ENCODE peak calls at places on chromosomes 2 and 18, in eight cellular contexts. One of them, this sample, is unnamed.

GRCh38 chr2:180257247-180257646 is 250.2 kb upstream of the CWC22 start:
- DNase-seq in stimulated activated CD8-positive, alpha-beta memory T cell treated with anti-CD3 and anti-CD28 coated beads, Interleukin-12 subunit alpha, Interleukin-12 subunit beta, amount 100 ng/mL, for 4 hours: no peak
- DNase-seq in T-helper 9 cell: no peak
- DNase-seq in iPS-NIHi11: no peak
- DNase-seq in stromal cell of bone marrow: no peak
- DNase-seq in hypothalamus: no peak
- DNase-seq in neural crest cell: no peak
- DNase-seq in H54: no peak
- DNase-seq in this sample: no peak

GRCh38 chr2:229920011-229920781 is 1.6 kb downstream of the TRIP12 start:
- DNase-seq in stimulated activated CD8-positive, alpha-beta memory T cell treated with anti-CD3 and anti-CD28 coated beads, Interleukin-12 subunit alpha, Interleukin-12 subunit beta, amount 100 ng/mL, for 4 hours: peak
- DNase-seq in T-helper 9 cell: peak
- DNase-seq in iPS-NIHi11: no peak
- DNase-seq in stromal cell of bone marrow: no peak
- DNase-seq in hypothalamus: peak
- DNase-seq in neural crest cell: no peak
- DNase-seq in H54: no peak
- DNase-seq in this sample: no peak

GRCh38 chr2:24730481-24730880 is 62.7 kb downstream of the PTRHD1 start:
- DNase-seq in stimulated activated CD8-positive, alpha-beta memory T cell treated with anti-CD3 and anti-CD28 coated beads, Interleukin-12 subunit alpha, Interleukin-12 subunit beta, amount 100 ng/mL, for 4 hours: no peak
- DNase-seq in T-helper 9 cell: no peak
- DNase-seq in iPS-NIHi11: no peak
- DNase-seq in stromal cell of bone marrow: no peak
- DNase-seq in hypothalamus: no peak
- DNase-seq in neural crest cell: no peak
- DNase-seq in H54: no peak
- DNase-seq in this sample: no peak

GRCh38 chr2:189086710-189087109 is 92.9 kb downstream of the COL5A2 start:
- DNase-seq in stimulated activated CD8-positive, alpha-beta memory T cell treated with anti-CD3 and anti-CD28 coated beads, Interleukin-12 subunit alpha, Interleukin-12 subunit beta, amount 100 ng/mL, for 4 hours: no peak
- DNase-seq in T-helper 9 cell: no peak
- DNase-seq in iPS-NIHi11: no peak
- DNase-seq in stromal cell of bone marrow: peak
- DNase-seq in hypothalamus: no peak
- DNase-seq in neural crest cell: no peak
- DNase-seq in H54: peak
- DNase-seq in this sample: no peak

GRCh38 chr2:234463626-234464290 is 33.1 kb downstream of the ARL4C start:
- DNase-seq in stimulated activated CD8-positive, alpha-beta memory T cell treated with anti-CD3 and anti-CD28 coated beads, Interleukin-12 subunit alpha, Interleukin-12 subunit beta, amount 100 ng/mL, for 4 hours: peak
- DNase-seq in T-helper 9 cell: peak
- DNase-seq in iPS-NIHi11: no peak
- DNase-seq in stromal cell of bone marrow: no peak
- DNase-seq in hypothalamus: no peak
- DNase-seq in neural crest cell: no peak
- DNase-seq in H54: no peak
- DNase-seq in this sample: peak

GRCh38 chr2:204177977-204178522 is 241.5 kb downstream of the ICOS start:
- DNase-seq in stimulated activated CD8-positive, alpha-beta memory T cell treated with anti-CD3 and anti-CD28 coated beads, Interleukin-12 subunit alpha, Interleukin-12 subunit beta, amount 100 ng/mL, for 4 hours: peak
- DNase-seq in T-helper 9 cell: peak
- DNase-seq in iPS-NIHi11: peak
- DNase-seq in stromal cell of bone marrow: no peak
- DNase-seq in hypothalamus: no peak
- DNase-seq in neural crest cell: peak
- DNase-seq in H54: peak
- DNase-seq in this sample: peak

GRCh38 chr2:12717191-12717987 is 653 bp downstream of the TRIB2 start:
- DNase-seq in stimulated activated CD8-positive, alpha-beta memory T cell treated with anti-CD3 and anti-CD28 coated beads, Interleukin-12 subunit alpha, Interleukin-12 subunit beta, amount 100 ng/mL, for 4 hours: peak
- DNase-seq in T-helper 9 cell: peak
- DNase-seq in iPS-NIHi11: peak
- DNase-seq in stromal cell of bone marrow: no peak
- DNase-seq in hypothalamus: peak
- DNase-seq in neural crest cell: peak
- DNase-seq in H54: no peak
- DNase-seq in this sample: peak

GRCh38 chr2:55361465-55362189 is 58.0 kb downstream of the CCDC88A start:
- DNase-seq in stimulated activated CD8-positive, alpha-beta memory T cell treated with anti-CD3 and anti-CD28 coated beads, Interleukin-12 subunit alpha, Interleukin-12 subunit beta, amount 100 ng/mL, for 4 hours: no peak
- DNase-seq in T-helper 9 cell: no peak
- DNase-seq in iPS-NIHi11: no peak
- DNase-seq in stromal cell of bone marrow: no peak
- DNase-seq in hypothalamus: no peak
- DNase-seq in neural crest cell: no peak
- DNase-seq in H54: no peak
- DNase-seq in this sample: no peak

GRCh38 chr2:98356729-98357128 is 10.5 kb downstream of the CNGA3 start:
- DNase-seq in stimulated activated CD8-positive, alpha-beta memory T cell treated with anti-CD3 and anti-CD28 coated beads, Interleukin-12 subunit alpha, Interleukin-12 subunit beta, amount 100 ng/mL, for 4 hours: no peak
- DNase-seq in T-helper 9 cell: no peak
- DNase-seq in iPS-NIHi11: no peak
- DNase-seq in stromal cell of bone marrow: no peak
- DNase-seq in hypothalamus: no peak
- DNase-seq in neural crest cell: no peak
- DNase-seq in H54: no peak
- DNase-seq in this sample: no peak

GRCh38 chr2:207531024-207531411 is 1.3 kb downstream of the CREB1 start:
- DNase-seq in stimulated activated CD8-positive, alpha-beta memory T cell treated with anti-CD3 and anti-CD28 coated beads, Interleukin-12 subunit alpha, Interleukin-12 subunit beta, amount 100 ng/mL, for 4 hours: no peak
- DNase-seq in T-helper 9 cell: no peak
- DNase-seq in iPS-NIHi11: no peak
- DNase-seq in stromal cell of bone marrow: no peak
- DNase-seq in hypothalamus: no peak
- DNase-seq in neural crest cell: no peak
- DNase-seq in H54: no peak
- DNase-seq in this sample: no peak

GRCh38 chr2:187702157-187702556 is 147.9 kb upstream of the TFPI start:
- DNase-seq in stimulated activated CD8-positive, alpha-beta memory T cell treated with anti-CD3 and anti-CD28 coated beads, Interleukin-12 subunit alpha, Interleukin-12 subunit beta, amount 100 ng/mL, for 4 hours: no peak
- DNase-seq in T-helper 9 cell: no peak
- DNase-seq in iPS-NIHi11: no peak
- DNase-seq in stromal cell of bone marrow: no peak
- DNase-seq in hypothalamus: no peak
- DNase-seq in neural crest cell: no peak
- DNase-seq in H54: no peak
- DNase-seq in this sample: no peak

GRCh38 chr18:32427084-32427933 is 43.4 kb downstream of the GAREM1 start:
- DNase-seq in stimulated activated CD8-positive, alpha-beta memory T cell treated with anti-CD3 and anti-CD28 coated beads, Interleukin-12 subunit alpha, Interleukin-12 subunit beta, amount 100 ng/mL, for 4 hours: no peak
- DNase-seq in T-helper 9 cell: no peak
- DNase-seq in iPS-NIHi11: no peak
- DNase-seq in stromal cell of bone marrow: peak
- DNase-seq in hypothalamus: no peak
- DNase-seq in neural crest cell: no peak
- DNase-seq in H54: no peak
- DNase-seq in this sample: no peak

GRCh38 chr18:3008546-3008945 is 4.4 kb downstream of the LPIN2 start:
- DNase-seq in stimulated activated CD8-positive, alpha-beta memory T cell treated with anti-CD3 and anti-CD28 coated beads, Interleukin-12 subunit alpha, Interleukin-12 subunit beta, amount 100 ng/mL, for 4 hours: no peak
- DNase-seq in T-helper 9 cell: no peak
- DNase-seq in iPS-NIHi11: no peak
- DNase-seq in stromal cell of bone marrow: peak
- DNase-seq in hypothalamus: no peak
- DNase-seq in neural crest cell: no peak
- DNase-seq in H54: peak
- DNase-seq in this sample: no peak

GRCh38 chr18:39348757-39349156 is 1783.2 kb upstream of the CELF4 start:
- DNase-seq in stimulated activated CD8-positive, alpha-beta memory T cell treated with anti-CD3 and anti-CD28 coated beads, Interleukin-12 subunit alpha, Interleukin-12 subunit beta, amount 100 ng/mL, for 4 hours: no peak
- DNase-seq in T-helper 9 cell: no peak
- DNase-seq in iPS-NIHi11: no peak
- DNase-seq in stromal cell of bone marrow: no peak
- DNase-seq in hypothalamus: no peak
- DNase-seq in neural crest cell: no peak
- DNase-seq in H54: no peak
- DNase-seq in this sample: no peak

GRCh38 chr2:37561615-37562569 is 109.5 kb downstream of the CDC42EP3 start:
- DNase-seq in stimulated activated CD8-positive, alpha-beta memory T cell treated with anti-CD3 and anti-CD28 coated beads, Interleukin-12 subunit alpha, Interleukin-12 subunit beta, amount 100 ng/mL, for 4 hours: no peak
- DNase-seq in T-helper 9 cell: no peak
- DNase-seq in iPS-NIHi11: peak
- DNase-seq in stromal cell of bone marrow: peak
- DNase-seq in hypothalamus: no peak
- DNase-seq in neural crest cell: no peak
- DNase-seq in H54: peak
- DNase-seq in this sample: peak

GRCh38 chr2:237280235-237280634 is 133.7 kb downstream of the COL6A3 start:
- DNase-seq in stimulated activated CD8-positive, alpha-beta memory T cell treated with anti-CD3 and anti-CD28 coated beads, Interleukin-12 subunit alpha, Interleukin-12 subunit beta, amount 100 ng/mL, for 4 hours: no peak
- DNase-seq in T-helper 9 cell: no peak
- DNase-seq in iPS-NIHi11: no peak
- DNase-seq in stromal cell of bone marrow: peak
- DNase-seq in hypothalamus: no peak
- DNase-seq in neural crest cell: no peak
- DNase-seq in H54: no peak
- DNase-seq in this sample: no peak

GRCh38 chr2:189599245-189599644 is 18.7 kb upstream of the SLC40A1 start:
- DNase-seq in stimulated activated CD8-positive, alpha-beta memory T cell treated with anti-CD3 and anti-CD28 coated beads, Interleukin-12 subunit alpha, Interleukin-12 subunit beta, amount 100 ng/mL, for 4 hours: no peak
- DNase-seq in T-helper 9 cell: no peak
- DNase-seq in iPS-NIHi11: no peak
- DNase-seq in stromal cell of bone marrow: no peak
- DNase-seq in hypothalamus: no peak
- DNase-seq in neural crest cell: no peak
- DNase-seq in H54: no peak
- DNase-seq in this sample: no peak

GRCh38 chr2:54076577-54076976 is 38.8 kb upstream of the ACYP2 start:
- DNase-seq in stimulated activated CD8-positive, alpha-beta memory T cell treated with anti-CD3 and anti-CD28 coated beads, Interleukin-12 subunit alpha, Interleukin-12 subunit beta, amount 100 ng/mL, for 4 hours: no peak
- DNase-seq in T-helper 9 cell: no peak
- DNase-seq in iPS-NIHi11: no peak
- DNase-seq in stromal cell of bone marrow: no peak
- DNase-seq in hypothalamus: no peak
- DNase-seq in neural crest cell: no peak
- DNase-seq in H54: no peak
- DNase-seq in this sample: no peak

GRCh38 chr18:2981212-2981728 is 31.7 kb downstream of the LPIN2 start:
- DNase-seq in stimulated activated CD8-positive, alpha-beta memory T cell treated with anti-CD3 and anti-CD28 coated beads, Interleukin-12 subunit alpha, Interleukin-12 subunit beta, amount 100 ng/mL, for 4 hours: no peak
- DNase-seq in T-helper 9 cell: no peak
- DNase-seq in iPS-NIHi11: no peak
- DNase-seq in stromal cell of bone marrow: peak
- DNase-seq in hypothalamus: no peak
- DNase-seq in neural crest cell: no peak
- DNase-seq in H54: peak
- DNase-seq in this sample: peak

GRCh38 chr18:48922801-48923730 is 27.7 kb downstream of the SMAD7 start:
- DNase-seq in stimulated activated CD8-positive, alpha-beta memory T cell treated with anti-CD3 and anti-CD28 coated beads, Interleukin-12 subunit alpha, Interleukin-12 subunit beta, amount 100 ng/mL, for 4 hours: no peak
- DNase-seq in T-helper 9 cell: no peak
- DNase-seq in iPS-NIHi11: no peak
- DNase-seq in stromal cell of bone marrow: peak
- DNase-seq in hypothalamus: no peak
- DNase-seq in neural crest cell: no peak
- DNase-seq in H54: peak
- DNase-seq in this sample: no peak

GRCh38 chr2:12718662-12719399 is 2.1 kb downstream of the TRIB2 start:
- DNase-seq in stimulated activated CD8-positive, alpha-beta memory T cell treated with anti-CD3 and anti-CD28 coated beads, Interleukin-12 subunit alpha, Interleukin-12 subunit beta, amount 100 ng/mL, for 4 hours: peak
- DNase-seq in T-helper 9 cell: peak
- DNase-seq in iPS-NIHi11: peak
- DNase-seq in stromal cell of bone marrow: no peak
- DNase-seq in hypothalamus: no peak
- DNase-seq in neural crest cell: no peak
- DNase-seq in H54: no peak
- DNase-seq in this sample: no peak